ENCODE peak calls at places on chromosomes 3 and 15, in nine cellular contexts. D is Peyer's patch, B is hepatocyte, J is A549, U is colonic mucosa, S is cardiac fibroblast, H is astrocyte, Q is HL-60, K is heart left ventricle. I is an unnamed sample.

GRCh38 chr3:116443096-116443793 is 2.0 kb downstream of the LSAMP start:
- DNase-seq in S (no peak), D (no peak), K (no peak), J (no peak), U (no peak), H (peak), Q (no peak), B (no peak), I (no peak)

GRCh38 chr3:51269466-51269865 is 115.6 kb upstream of the MANF start:
- DNase-seq in K (no peak), H (no peak), U (no peak), B (no peak), J (no peak), D (no peak), S (peak), Q (no peak), I (no peak)

GRCh38 chr3:151434151-151434890 is 26.5 kb downstream of the IGSF10 start:
- DNase-seq in U (no peak), D (no peak), J (peak), S (peak), B (peak), H (peak), Q (no peak), K (no peak), I (no peak)

GRCh38 chr3:43073116-43073835 is 32.6 kb downstream of the POMGNT2 start:
- DNase-seq in J (no peak), B (no peak), Q (no peak), H (no peak), K (no peak), S (no peak), D (no peak), U (no peak), I (no peak)

GRCh38 chr15:77907824-77908751 is 169.4 kb downstream of the TBC1D2B start:
- DNase-seq in H (peak), D (peak), U (peak), Q (peak), K (no peak), B (peak), J (no peak), S (peak), I (peak)

GRCh38 chr3:197486861-197487260 is 68.9 kb downstream of the BDH1 start:
- DNase-seq in J (no peak), H (no peak), U (no peak), D (no peak), K (no peak), Q (no peak), B (no peak), S (no peak), I (no peak)

GRCh38 chr3:195013962-195014361 is 257.0 kb downstream of the XXYLT1 start:
- DNase-seq in H (no peak), B (no peak), J (no peak), U (no peak), K (no peak), D (no peak), Q (no peak), S (no peak), I (no peak)

GRCh38 chr15:72758195-72758594 is 25.4 kb downstream of the ADPGK start:
- DNase-seq in J (no peak), U (no peak), Q (no peak), B (peak), D (no peak), K (peak), S (peak), H (peak), I (no peak)

GRCh38 chr3:38834110-38834509 is 18.1 kb upstream of the SCN10A start:
- DNase-seq in B (peak), U (peak), Q (no peak), J (peak), D (no peak), S (peak), H (peak), K (peak), I (no peak)

GRCh38 chr15:59333401-59334062 is 39.1 kb downstream of the MYO1E start:
- DNase-seq in Q (no peak), H (no peak), S (no peak), B (no peak), D (no peak), U (no peak), K (no peak), J (no peak), I (no peak)

GRCh38 chr3:112038863-112039262 is 4.3 kb downstream of the TMPRSS7 start:
- DNase-seq in B (no peak), D (no peak), S (peak), Q (no peak), K (no peak), H (peak), U (no peak), J (no peak), I (peak)

GRCh38 chr3:108300103-108300849 is 3.9 kb downstream of the HHLA2 start:
- DNase-seq in H (no peak), D (no peak), U (no peak), K (no peak), S (no peak), B (no peak), Q (no peak), J (no peak), I (no peak)

GRCh38 chr3:149480326-149481017 is 6.0 kb downstream of the TM4SF4 start:
- DNase-seq in K (peak), U (peak), J (peak), S (peak), Q (peak), D (peak), H (peak), B (peak), I (peak)

GRCh38 chr15:92421980-92422379 is 28.3 kb downstream of the ST8SIA2 start:
- DNase-seq in H (peak), K (no peak), D (no peak), Q (no peak), S (no peak), B (no peak), U (no peak), J (no peak), I (no peak)

GRCh38 chr3:177525987-177526712 is 328.9 kb upstream of the TBL1XR1 start:
- DNase-seq in J (no peak), D (no peak), S (peak), Q (peak), H (peak), K (no peak), U (no peak), B (no peak), I (no peak)

DNA sequence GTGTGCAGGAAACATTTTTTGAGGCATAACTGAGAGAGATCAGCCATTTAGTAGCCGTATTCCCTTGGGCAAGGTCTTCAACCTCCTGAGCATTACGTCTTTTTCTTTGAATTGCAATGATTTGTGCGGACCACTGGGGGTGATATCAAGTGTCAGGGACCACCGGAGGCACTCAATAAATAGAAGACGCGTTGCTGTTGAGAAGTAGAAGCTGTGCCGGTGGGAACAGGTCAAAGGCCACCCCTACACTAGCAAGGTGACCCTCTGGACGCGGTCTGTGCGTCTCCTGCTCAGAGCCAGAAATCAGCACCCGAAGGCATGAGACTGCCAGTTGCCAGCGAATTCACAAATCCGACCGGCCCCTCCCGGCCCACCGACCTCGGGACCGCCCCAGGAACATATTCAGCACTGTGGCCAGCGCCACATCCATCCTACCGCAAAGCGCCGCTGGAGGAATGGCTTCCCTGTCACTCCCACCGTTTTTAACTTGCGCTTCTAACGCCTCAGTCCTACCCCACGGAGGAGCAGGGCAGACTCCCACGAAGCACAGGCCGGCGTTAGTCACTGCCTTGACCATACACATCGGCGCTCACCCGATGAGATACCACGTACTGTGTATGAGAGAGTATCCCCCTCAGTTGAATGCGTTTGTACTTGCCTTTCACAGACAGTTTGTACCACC is 1.4 kb upstream of the GHSR start:
- DNase-seq in J (no peak), B (peak), S (peak), U (no peak), D (no peak), H (peak), Q (no peak), K (no peak), I (no peak)
- TF ChIP-seq CTCF in J (no peak), B (no peak), S (no peak), U (no peak), D (no peak), H (no peak), Q (no peak), K (no peak), I (no peak)

DNA sequence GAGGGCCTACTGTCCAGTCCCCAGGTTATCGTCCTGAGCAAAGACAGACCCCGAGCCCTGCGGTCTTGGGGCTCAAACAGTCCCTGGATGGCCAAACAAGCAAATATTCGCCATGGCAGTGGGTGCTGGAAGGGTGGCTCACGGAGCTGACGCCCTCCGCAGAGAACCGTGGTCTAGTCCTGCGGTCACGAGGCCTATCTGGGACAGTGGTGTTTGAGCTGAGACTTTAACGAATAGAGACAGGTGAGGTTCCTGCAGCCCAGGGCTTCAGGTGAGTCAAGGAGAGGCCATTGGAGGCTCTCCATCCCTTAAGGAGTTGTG is 380 bp upstream of the SUCLG2 start:
- DNase-seq in H (no peak), U (no peak), K (no peak), S (no peak), Q (no peak), D (no peak), J (no peak), B (no peak), I (no peak)
- H3K4me3 ChIP-seq in H (peak), U (peak), K (peak), S (peak), Q (peak), D (peak), J (peak), B (peak), I (peak)

DNA sequence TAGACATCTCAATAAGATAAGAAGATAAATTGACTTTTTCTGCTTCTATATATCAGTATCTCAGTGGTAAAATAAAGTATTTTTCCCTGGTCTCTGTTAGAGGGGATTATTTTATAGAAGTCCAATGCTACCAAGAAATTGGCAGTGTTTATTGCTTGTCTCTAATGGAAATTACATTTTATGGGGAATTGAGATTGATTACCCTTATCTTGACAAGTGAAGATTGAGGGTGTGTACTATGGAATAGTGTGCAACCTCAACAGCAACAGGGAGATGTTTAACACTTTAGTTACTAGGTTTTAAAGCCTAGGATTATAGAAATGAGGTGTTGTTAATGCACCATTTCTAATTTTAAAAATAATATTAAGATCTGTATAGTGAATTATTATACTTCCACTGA is 154.8 kb upstream of the ROBO1 start:
- DNase-seq in K (no peak), B (no peak), J (no peak), Q (no peak), S (no peak), U (no peak), D (no peak), H (no peak), I (no peak)
- TF ChIP-seq CTCF in K (no peak), B (no peak), J (no peak), Q (no peak), S (no peak), U (no peak), D (no peak), H (no peak), I (no peak)

DNA sequence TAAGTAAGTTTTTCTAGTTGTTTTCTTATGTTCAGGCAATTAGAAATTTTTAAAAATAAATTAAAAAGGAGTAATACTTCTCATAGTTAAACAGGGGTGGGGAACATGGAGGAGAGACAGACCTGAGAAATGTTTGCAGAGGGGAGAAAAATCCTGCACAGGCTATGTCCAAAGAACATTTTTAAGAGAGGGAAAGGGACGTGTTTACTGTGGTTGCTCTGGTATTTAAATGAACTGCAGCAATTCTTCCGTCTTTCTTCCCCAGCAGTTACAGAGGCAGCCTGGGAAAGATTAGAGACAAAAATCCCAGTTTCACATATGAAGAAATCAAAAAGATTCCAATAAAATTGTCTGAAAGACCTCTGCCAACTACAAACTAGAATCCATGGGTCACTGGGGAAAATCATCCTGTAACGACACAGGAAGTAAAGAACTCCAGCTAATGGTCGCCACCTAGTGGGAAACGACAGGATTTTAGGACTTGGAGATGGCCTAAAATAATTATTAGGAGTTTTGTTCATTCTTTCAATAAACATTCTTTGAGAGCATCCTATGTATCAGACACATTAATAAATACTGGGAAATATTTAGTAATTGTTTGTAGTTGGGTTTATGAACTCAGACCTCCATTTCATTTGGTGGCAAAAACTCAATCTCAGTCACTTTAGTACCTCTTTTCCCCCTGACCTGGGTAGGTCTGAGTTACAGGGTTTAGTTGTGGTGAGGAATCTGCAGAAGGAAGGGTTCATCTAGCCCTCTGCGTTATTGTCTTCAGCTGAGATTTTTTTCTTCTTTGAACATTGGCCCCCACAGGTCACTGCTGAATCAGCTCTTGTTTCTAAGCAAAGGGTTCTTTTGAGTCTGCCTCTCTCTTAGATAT is 69.9 kb upstream of the GOLIM4 start:
- DNase-seq in J (peak), H (peak), U (peak), D (no peak), B (peak), Q (peak), S (peak), K (peak), I (peak)
- H3K4me3 ChIP-seq in J (no peak), H (no peak), U (no peak), D (no peak), B (no peak), Q (no peak), S (no peak), K (peak), I (no peak)

I was measured in GM12865.